ENCODE peak calls at places on chromosomes 2 and 18, in seven cellular contexts. One of them, this sample, is unnamed.

GRCh38 chr2:10918661-10919414 is 7.1 kb downstream of the KCNF1 start:
- DNase-seq in stimulated activated CD4-positive, alpha-beta T cell treated with anti-CD3 and anti-CD28 coated beads, Interleukin-2, amount 100 ng/mL, for 48 hours: no peak
- DNase-seq in substantia nigra: no peak
- DNase-seq in ACHN: no peak
- DNase-seq in activated T-helper 1 cell treated with Interleukin-2 at 50 U/mL for 16 hours: no peak
- DNase-seq in NAMALWA: no peak
- DNase-seq in HFFc6: no peak
- DNase-seq in this sample: no peak

GRCh38 chr2:127143851-127144782 is 37.2 kb upstream of the BIN1 start:
- DNase-seq in substantia nigra: no peak
- DNase-seq in activated T-helper 1 cell treated with Interleukin-2 at 50 U/mL for 16 hours: no peak
- DNase-seq in HFFc6: peak; percentile 64
- DNase-seq in ACHN: peak; percentile 16
- DNase-seq in NAMALWA: no peak
- DNase-seq in stimulated activated CD4-positive, alpha-beta T cell treated with anti-CD3 and anti-CD28 coated beads, Interleukin-2, amount 100 ng/mL, for 48 hours: no peak
- DNase-seq in this sample: no peak

GRCh38 chr2:226187126-226187525 is 612.5 kb downstream of the IRS1 start:
- DNase-seq in ACHN: no peak
- DNase-seq in HFFc6: no peak
- DNase-seq in activated T-helper 1 cell treated with Interleukin-2 at 50 U/mL for 16 hours: no peak
- DNase-seq in NAMALWA: no peak
- DNase-seq in stimulated activated CD4-positive, alpha-beta T cell treated with anti-CD3 and anti-CD28 coated beads, Interleukin-2, amount 100 ng/mL, for 48 hours: no peak
- DNase-seq in substantia nigra: no peak
- DNase-seq in this sample: no peak

GRCh38 chr2:37897511-37897910 is 27.6 kb upstream of the RMDN2 start:
- DNase-seq in activated T-helper 1 cell treated with Interleukin-2 at 50 U/mL for 16 hours: no peak
- DNase-seq in ACHN: no peak
- DNase-seq in substantia nigra: no peak
- DNase-seq in HFFc6: no peak
- DNase-seq in stimulated activated CD4-positive, alpha-beta T cell treated with anti-CD3 and anti-CD28 coated beads, Interleukin-2, amount 100 ng/mL, for 48 hours: no peak
- DNase-seq in NAMALWA: no peak
- DNase-seq in this sample: no peak

GRCh38 chr2:55019547-55020258 is 30.5 kb downstream of the RTN4 start:
- DNase-seq in activated T-helper 1 cell treated with Interleukin-2 at 50 U/mL for 16 hours: no peak
- DNase-seq in ACHN: no peak
- DNase-seq in NAMALWA: peak; percentile 63
- DNase-seq in substantia nigra: no peak
- DNase-seq in HFFc6: no peak
- DNase-seq in stimulated activated CD4-positive, alpha-beta T cell treated with anti-CD3 and anti-CD28 coated beads, Interleukin-2, amount 100 ng/mL, for 48 hours: no peak
- DNase-seq in this sample: no peak

GRCh38 chr2:21972580-21972979 is 848.8 kb downstream of the TDRD15 start:
- DNase-seq in stimulated activated CD4-positive, alpha-beta T cell treated with anti-CD3 and anti-CD28 coated beads, Interleukin-2, amount 100 ng/mL, for 48 hours: no peak
- DNase-seq in ACHN: no peak
- DNase-seq in HFFc6: no peak
- DNase-seq in NAMALWA: peak; percentile 1
- DNase-seq in substantia nigra: no peak
- DNase-seq in activated T-helper 1 cell treated with Interleukin-2 at 50 U/mL for 16 hours: no peak
- DNase-seq in this sample: no peak

GRCh38 chr18:38611036-38611964 is 1045.7 kb upstream of the CELF4 start:
- DNase-seq in activated T-helper 1 cell treated with Interleukin-2 at 50 U/mL for 16 hours: no peak
- DNase-seq in stimulated activated CD4-positive, alpha-beta T cell treated with anti-CD3 and anti-CD28 coated beads, Interleukin-2, amount 100 ng/mL, for 48 hours: peak; percentile 3
- DNase-seq in NAMALWA: no peak
- DNase-seq in ACHN: no peak
- DNase-seq in substantia nigra: no peak
- DNase-seq in HFFc6: no peak
- DNase-seq in this sample: no peak

GRCh38 chr2:111905990-111906735 is 7.8 kb downstream of the MERTK start:
- DNase-seq in NAMALWA: peak; percentile 63
- DNase-seq in HFFc6: no peak
- DNase-seq in ACHN: no peak
- DNase-seq in substantia nigra: no peak
- DNase-seq in stimulated activated CD4-positive, alpha-beta T cell treated with anti-CD3 and anti-CD28 coated beads, Interleukin-2, amount 100 ng/mL, for 48 hours: no peak
- DNase-seq in activated T-helper 1 cell treated with Interleukin-2 at 50 U/mL for 16 hours: no peak
- DNase-seq in this sample: no peak

GRCh38 chr2:63734510-63734909 is 107.2 kb upstream of the UGP2 start:
- DNase-seq in activated T-helper 1 cell treated with Interleukin-2 at 50 U/mL for 16 hours: no peak
- DNase-seq in ACHN: no peak
- DNase-seq in NAMALWA: no peak
- DNase-seq in substantia nigra: no peak
- DNase-seq in stimulated activated CD4-positive, alpha-beta T cell treated with anti-CD3 and anti-CD28 coated beads, Interleukin-2, amount 100 ng/mL, for 48 hours: no peak
- DNase-seq in HFFc6: no peak
- DNase-seq in this sample: no peak

GRCh38 chr2:219549619-219550018 is 5.8 kb downstream of the TMEM198 start:
- DNase-seq in HFFc6: no peak
- DNase-seq in ACHN: no peak
- DNase-seq in NAMALWA: no peak
- DNase-seq in stimulated activated CD4-positive, alpha-beta T cell treated with anti-CD3 and anti-CD28 coated beads, Interleukin-2, amount 100 ng/mL, for 48 hours: no peak
- DNase-seq in substantia nigra: no peak
- DNase-seq in activated T-helper 1 cell treated with Interleukin-2 at 50 U/mL for 16 hours: no peak
- DNase-seq in this sample: no peak

GRCh38 chr2:177753682-177754475 is 318.7 kb downstream of the PDE11A start:
- DNase-seq in stimulated activated CD4-positive, alpha-beta T cell treated with anti-CD3 and anti-CD28 coated beads, Interleukin-2, amount 100 ng/mL, for 48 hours: no peak
- DNase-seq in HFFc6: peak; percentile 91
- DNase-seq in substantia nigra: peak; percentile 32
- DNase-seq in NAMALWA: peak; percentile 73
- DNase-seq in activated T-helper 1 cell treated with Interleukin-2 at 50 U/mL for 16 hours: no peak
- DNase-seq in ACHN: peak; percentile 21
- DNase-seq in this sample: no peak

GRCh38 chr2:12320027-12320734 is 396.6 kb upstream of the TRIB2 start:
- DNase-seq in HFFc6: no peak
- DNase-seq in stimulated activated CD4-positive, alpha-beta T cell treated with anti-CD3 and anti-CD28 coated beads, Interleukin-2, amount 100 ng/mL, for 48 hours: no peak
- DNase-seq in activated T-helper 1 cell treated with Interleukin-2 at 50 U/mL for 16 hours: no peak
- DNase-seq in NAMALWA: peak; percentile 6
- DNase-seq in ACHN: no peak
- DNase-seq in substantia nigra: no peak
- DNase-seq in this sample: no peak

GRCh38 chr2:48527211-48527880 is 2.6 kb upstream of the STON1 start:
- DNase-seq in stimulated activated CD4-positive, alpha-beta T cell treated with anti-CD3 and anti-CD28 coated beads, Interleukin-2, amount 100 ng/mL, for 48 hours: no peak
- DNase-seq in ACHN: no peak
- DNase-seq in activated T-helper 1 cell treated with Interleukin-2 at 50 U/mL for 16 hours: no peak
- DNase-seq in HFFc6: peak; percentile 33
- DNase-seq in NAMALWA: no peak
- DNase-seq in substantia nigra: no peak
- DNase-seq in this sample: no peak

GRCh38 chr2:10305715-10306114 is 3.0 kb downstream of the HPCAL1 start:
- DNase-seq in stimulated activated CD4-positive, alpha-beta T cell treated with anti-CD3 and anti-CD28 coated beads, Interleukin-2, amount 100 ng/mL, for 48 hours: no peak
- DNase-seq in activated T-helper 1 cell treated with Interleukin-2 at 50 U/mL for 16 hours: no peak
- DNase-seq in ACHN: no peak
- DNase-seq in NAMALWA: no peak
- DNase-seq in HFFc6: no peak
- DNase-seq in substantia nigra: no peak
- DNase-seq in this sample: peak; percentile 21

GRCh38 chr2:26244479-26245230 is at the start of the genes HADHA and HADHB:
- DNase-seq in HFFc6: peak; percentile 91
- DNase-seq in NAMALWA: peak; percentile 89
- DNase-seq in stimulated activated CD4-positive, alpha-beta T cell treated with anti-CD3 and anti-CD28 coated beads, Interleukin-2, amount 100 ng/mL, for 48 hours: peak; percentile 75
- DNase-seq in substantia nigra: peak; percentile 98
- DNase-seq in ACHN: peak; percentile 93
- DNase-seq in activated T-helper 1 cell treated with Interleukin-2 at 50 U/mL for 16 hours: peak; percentile 71
- DNase-seq in this sample: peak; percentile 80

GRCh38 chr2:47201224-47201623 is 46.1 kb upstream of the STPG4 start:
- DNase-seq in activated T-helper 1 cell treated with Interleukin-2 at 50 U/mL for 16 hours: no peak
- DNase-seq in ACHN: no peak
- DNase-seq in stimulated activated CD4-positive, alpha-beta T cell treated with anti-CD3 and anti-CD28 coated beads, Interleukin-2, amount 100 ng/mL, for 48 hours: no peak
- DNase-seq in NAMALWA: no peak
- DNase-seq in HFFc6: peak; percentile 53
- DNase-seq in substantia nigra: no peak
- DNase-seq in this sample: no peak

GRCh38 chr2:172819943-172820342 is 84.3 kb downstream of the RAPGEF4 start:
- DNase-seq in ACHN: no peak
- DNase-seq in NAMALWA: no peak
- DNase-seq in HFFc6: no peak
- DNase-seq in substantia nigra: no peak
- DNase-seq in stimulated activated CD4-positive, alpha-beta T cell treated with anti-CD3 and anti-CD28 coated beads, Interleukin-2, amount 100 ng/mL, for 48 hours: no peak
- DNase-seq in activated T-helper 1 cell treated with Interleukin-2 at 50 U/mL for 16 hours: no peak
- DNase-seq in this sample: no peak

GRCh38 chr2:239944706-239945551 is 80.2 kb downstream of the NDUFA10 start:
- DNase-seq in NAMALWA: no peak
- DNase-seq in activated T-helper 1 cell treated with Interleukin-2 at 50 U/mL for 16 hours: no peak
- DNase-seq in substantia nigra: peak; percentile 38
- DNase-seq in ACHN: no peak
- DNase-seq in stimulated activated CD4-positive, alpha-beta T cell treated with anti-CD3 and anti-CD28 coated beads, Interleukin-2, amount 100 ng/mL, for 48 hours: no peak
- DNase-seq in HFFc6: no peak
- DNase-seq in this sample: peak; percentile 37

GRCh38 chr2:130911996-130912395 is 75.3 kb downstream of the ARHGEF4 start:
- DNase-seq in ACHN: no peak
- DNase-seq in HFFc6: no peak
- DNase-seq in substantia nigra: no peak
- DNase-seq in NAMALWA: no peak
- DNase-seq in stimulated activated CD4-positive, alpha-beta T cell treated with anti-CD3 and anti-CD28 coated beads, Interleukin-2, amount 100 ng/mL, for 48 hours: no peak
- DNase-seq in activated T-helper 1 cell treated with Interleukin-2 at 50 U/mL for 16 hours: no peak
- DNase-seq in this sample: no peak

GRCh38 chr2:205033431-205033830 is 488.2 kb downstream of the PARD3B start:
- DNase-seq in HFFc6: no peak
- DNase-seq in ACHN: no peak
- DNase-seq in substantia nigra: no peak
- DNase-seq in stimulated activated CD4-positive, alpha-beta T cell treated with anti-CD3 and anti-CD28 coated beads, Interleukin-2, amount 100 ng/mL, for 48 hours: no peak
- DNase-seq in NAMALWA: no peak
- DNase-seq in activated T-helper 1 cell treated with Interleukin-2 at 50 U/mL for 16 hours: no peak
- DNase-seq in this sample: no peak

GRCh38 chr2:161946489-161947107 is 127.4 kb downstream of the DPP4 start:
- DNase-seq in ACHN: peak; percentile 54
- DNase-seq in stimulated activated CD4-positive, alpha-beta T cell treated with anti-CD3 and anti-CD28 coated beads, Interleukin-2, amount 100 ng/mL, for 48 hours: no peak
- DNase-seq in activated T-helper 1 cell treated with Interleukin-2 at 50 U/mL for 16 hours: no peak
- DNase-seq in substantia nigra: no peak
- DNase-seq in NAMALWA: peak; percentile 68
- DNase-seq in HFFc6: peak; percentile 9
- DNase-seq in this sample: no peak

GRCh38 chr18:37481058-37481457 is 84.5 kb downstream of the CELF4 start:
- DNase-seq in stimulated activated CD4-positive, alpha-beta T cell treated with anti-CD3 and anti-CD28 coated beads, Interleukin-2, amount 100 ng/mL, for 48 hours: no peak
- DNase-seq in HFFc6: no peak
- DNase-seq in substantia nigra: no peak
- DNase-seq in activated T-helper 1 cell treated with Interleukin-2 at 50 U/mL for 16 hours: no peak
- DNase-seq in ACHN: no peak
- DNase-seq in NAMALWA: no peak
- DNase-seq in this sample: no peak

GRCh38 chr2:216350214-216350789 is 22.0 kb downstream of the MARCHF4 start:
- DNase-seq in activated T-helper 1 cell treated with Interleukin-2 at 50 U/mL for 16 hours: no peak
- DNase-seq in ACHN: peak; percentile 53
- DNase-seq in HFFc6: peak; percentile 70
- DNase-seq in stimulated activated CD4-positive, alpha-beta T cell treated with anti-CD3 and anti-CD28 coated beads, Interleukin-2, amount 100 ng/mL, for 48 hours: no peak
- DNase-seq in substantia nigra: no peak
- DNase-seq in NAMALWA: no peak
- DNase-seq in this sample: no peak

GRCh38 chr18:49625021-49625691 is 63.3 kb downstream of the LIPG start:
- DNase-seq in activated T-helper 1 cell treated with Interleukin-2 at 50 U/mL for 16 hours: no peak
- DNase-seq in ACHN: no peak
- DNase-seq in NAMALWA: no peak
- DNase-seq in stimulated activated CD4-positive, alpha-beta T cell treated with anti-CD3 and anti-CD28 coated beads, Interleukin-2, amount 100 ng/mL, for 48 hours: no peak
- DNase-seq in substantia nigra: no peak
- DNase-seq in HFFc6: no peak
- DNase-seq in this sample: no peak

GRCh38 chr2:120907822-120908221 is 172.2 kb downstream of the GLI2 start:
- DNase-seq in ACHN: peak; percentile 24
- DNase-seq in activated T-helper 1 cell treated with Interleukin-2 at 50 U/mL for 16 hours: no peak
- DNase-seq in HFFc6: no peak
- DNase-seq in substantia nigra: no peak
- DNase-seq in NAMALWA: peak; percentile 4
- DNase-seq in stimulated activated CD4-positive, alpha-beta T cell treated with anti-CD3 and anti-CD28 coated beads, Interleukin-2, amount 100 ng/mL, for 48 hours: no peak
- DNase-seq in this sample: no peak

GRCh38 chr18:31973929-31974546 is 31.1 kb upstream of the TRAPPC8 start:
- DNase-seq in ACHN: no peak
- DNase-seq in stimulated activated CD4-positive, alpha-beta T cell treated with anti-CD3 and anti-CD28 coated beads, Interleukin-2, amount 100 ng/mL, for 48 hours: no peak
- DNase-seq in substantia nigra: no peak
- DNase-seq in HFFc6: no peak
- DNase-seq in activated T-helper 1 cell treated with Interleukin-2 at 50 U/mL for 16 hours: no peak
- DNase-seq in NAMALWA: no peak
- DNase-seq in this sample: no peak

GRCh38 chr2:53751728-53752127 is 15.9 kb upstream of the CHAC2 start:
- DNase-seq in HFFc6: peak; percentile 63
- DNase-seq in activated T-helper 1 cell treated with Interleukin-2 at 50 U/mL for 16 hours: no peak
- DNase-seq in NAMALWA: no peak
- DNase-seq in substantia nigra: no peak
- DNase-seq in ACHN: no peak
- DNase-seq in stimulated activated CD4-positive, alpha-beta T cell treated with anti-CD3 and anti-CD28 coated beads, Interleukin-2, amount 100 ng/mL, for 48 hours: no peak
- DNase-seq in this sample: no peak

GRCh38 chr18:24878289-24878688 is 417.9 kb downstream of the HRH4 start:
- DNase-seq in substantia nigra: no peak
- DNase-seq in activated T-helper 1 cell treated with Interleukin-2 at 50 U/mL for 16 hours: no peak
- DNase-seq in stimulated activated CD4-positive, alpha-beta T cell treated with anti-CD3 and anti-CD28 coated beads, Interleukin-2, amount 100 ng/mL, for 48 hours: no peak
- DNase-seq in ACHN: peak; percentile 30
- DNase-seq in NAMALWA: peak; percentile 56
- DNase-seq in HFFc6: peak; percentile 46
- DNase-seq in this sample: no peak

GRCh38 chr2:204749319-204749718 is 204.0 kb downstream of the PARD3B start:
- DNase-seq in NAMALWA: no peak
- DNase-seq in stimulated activated CD4-positive, alpha-beta T cell treated with anti-CD3 and anti-CD28 coated beads, Interleukin-2, amount 100 ng/mL, for 48 hours: no peak
- DNase-seq in activated T-helper 1 cell treated with Interleukin-2 at 50 U/mL for 16 hours: no peak
- DNase-seq in substantia nigra: no peak
- DNase-seq in ACHN: no peak
- DNase-seq in HFFc6: peak; percentile 44
- DNase-seq in this sample: no peak

This sample was measured in activated effector memory CD4-positive, alpha-beta T cell treated with Interleukin-2 at 50 U/mL for 16 hours.